ENCODE peak calls at places on chromosome 3, in five cellular contexts. F is A549; A is cardiac muscle cell; X is tibial artery; E is CD8-positive, alpha-beta T cell. W is an unnamed sample.

GRCh38 chr3:14773691-14774128 is 45.1 kb upstream of the FGD5 start:
- DNase-seq in F (no peak), A (no peak), X (no peak), E (no peak), W (no peak)

GRCh38 chr3:141402476-141403171 is 34.3 kb downstream of the ZBTB38 start:
- DNase-seq in F (peak; percentile 74), A (peak; percentile 79), X (peak; percentile 69), E (peak; percentile 51), W (no peak)

GRCh38 chr3:32912046-32912445 is 39.4 kb upstream of the CCR4 start:
- DNase-seq in F (no peak), A (no peak), X (no peak), E (no peak), W (no peak)

GRCh38 chr3:117531078-117531477 is 821.5 kb downstream of the TUSC7 start:
- DNase-seq in F (no peak), A (no peak), X (no peak), E (no peak), W (no peak)

GRCh38 chr3:69948246-69948862 is 51.2 kb upstream of the SAMMSON start:
- DNase-seq in F (peak; percentile 43), A (peak; percentile 63), X (no peak), E (no peak), W (no peak)

GRCh38 chr3:157335198-157335597 is 101.5 kb upstream of the PTX3 start:
- DNase-seq in F (no peak), A (peak; percentile 67), X (no peak), E (no peak), W (no peak)

GRCh38 chr3:157079677-157080369 is 80.1 kb downstream of the CCNL1 start:
- DNase-seq in F (no peak), A (peak; percentile 54), X (no peak), E (no peak), W (no peak)

GRCh38 chr3:133970916-133971315 is 58.8 kb downstream of the SLCO2A1 start:
- DNase-seq in F (no peak), A (no peak), X (no peak), E (no peak), W (no peak)

DNA sequence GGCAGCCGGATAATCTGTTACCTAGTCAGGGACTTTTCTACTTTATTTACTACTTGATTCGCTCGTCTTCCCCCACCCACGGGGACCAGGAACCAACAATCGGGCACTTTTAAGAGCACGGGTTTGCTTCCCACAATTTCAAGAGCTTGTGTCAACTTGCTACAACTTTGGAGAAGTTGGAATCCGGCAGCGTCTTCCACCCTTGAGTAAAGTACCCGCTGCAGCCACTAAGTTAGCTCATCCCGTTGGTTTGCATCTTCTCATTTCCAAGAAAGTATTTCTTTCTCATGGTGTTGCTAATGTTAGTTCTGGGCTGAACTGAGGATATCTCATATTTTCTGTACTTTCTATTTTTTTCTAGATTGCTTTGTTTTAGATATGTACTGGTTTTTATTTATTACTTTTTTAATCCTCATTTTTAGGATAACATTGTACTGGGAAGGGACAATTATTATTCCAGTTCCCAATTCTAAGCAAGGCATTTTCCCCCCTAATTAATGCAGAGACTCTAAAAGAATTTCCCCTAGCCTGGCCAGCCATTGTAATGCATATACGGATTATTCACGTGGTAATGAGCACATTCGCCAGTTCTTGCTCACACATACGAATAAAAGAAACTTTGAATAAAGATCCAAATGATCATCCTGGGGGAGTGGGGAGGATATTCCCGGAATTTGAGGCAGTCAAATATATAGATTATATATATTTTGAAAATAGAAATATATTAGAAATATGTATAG is 4.0 kb downstream of the SOX2 start:
- DNase-seq in F (no peak), A (no peak), X (no peak), E (no peak), W (no peak)
- H3K4me1 ChIP-seq in F (peaks cover 3% of the 10 kb centered on the region), A (no peaks in the 10 kb centered on the region), X (peaks cover 15% of the 10 kb centered on the region), E (peaks cover 15% of the 10 kb centered on the region), W (no peaks in the 10 kb centered on the region)

GRCh38 chr3:195037017-195037373 is 234.0 kb downstream of the XXYLT1 start:
- DNase-seq in F (no peak), A (no peak), X (no peak), E (no peak), W (no peak)

GRCh38 chr3:195036203-195037016 is 234.5 kb downstream of the XXYLT1 start:
- DNase-seq in F (no peak), A (no peak), X (no peak), E (no peak), W (no peak)

GRCh38 chr3:195034101-195034500 is 236.9 kb downstream of the XXYLT1 start:
- DNase-seq in F (no peak), A (no peak), X (no peak), E (no peak), W (no peak)

GRCh38 chr3:195034541-195034940 is 236.4 kb downstream of the XXYLT1 start:
- DNase-seq in F (no peak), A (no peak), X (no peak), E (no peak), W (no peak)

GRCh38 chr3:195035345-195036202 is 235.4 kb downstream of the XXYLT1 start:
- DNase-seq in F (no peak), A (no peak), X (no peak), E (no peak), W (no peak)
- TF ChIP-seq CTCF in F (peak; percentile 10), A (peak; percentile 27), X (no peak), E (no peak), W (no peak)

GRCh38 chr3:51390600-51391074 is 448 bp upstream of the RBM15B start:
- DNase-seq in F (no peak), A (no peak), X (no peak), E (no peak), W (no peak)
- H3K4me1 ChIP-seq in F (peaks cover 40% of the 10 kb centered on the region), A (peaks cover 23% of the 10 kb centered on the region), X (peaks cover 48% of the 10 kb centered on the region), E (peaks cover 52% of the 10 kb centered on the region), W (peaks cover 78% of the 10 kb centered on the region)

DNA sequence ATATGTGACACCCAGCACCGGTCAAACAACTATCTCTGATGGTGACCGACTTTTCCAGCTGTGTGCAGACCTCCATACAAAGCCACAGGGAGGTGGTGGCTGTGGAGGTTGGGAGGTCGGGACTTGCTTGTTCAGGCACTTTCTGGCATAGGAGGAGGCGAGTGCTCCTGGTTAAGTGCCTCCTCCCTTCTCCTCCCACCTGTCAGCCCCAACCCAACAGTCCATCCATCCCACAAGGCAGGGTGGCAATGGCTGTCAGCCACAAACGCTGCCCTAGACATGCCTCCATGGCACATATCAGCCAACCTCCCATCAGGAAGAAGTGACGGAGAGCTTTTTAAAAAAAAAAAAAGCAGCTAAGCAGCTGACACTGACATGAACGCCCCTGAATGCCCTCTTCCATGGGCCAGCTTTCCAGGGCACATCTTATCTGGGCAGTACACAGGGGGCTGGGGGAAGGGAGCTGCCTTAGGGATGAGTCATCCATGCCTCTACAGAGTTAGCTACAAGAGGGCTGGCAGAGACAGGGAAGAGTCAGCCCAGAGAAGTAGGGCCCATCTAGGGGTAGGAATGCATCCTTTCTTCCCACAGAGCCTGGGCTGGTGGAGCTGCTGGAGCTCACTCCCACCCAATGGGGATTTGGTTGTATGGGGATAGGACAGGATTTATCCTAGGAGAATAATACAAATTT is 41.2 kb downstream of the CCDC12 start:
- DNase-seq in F (peak; percentile 83), A (peak; percentile 98), X (peak; percentile 94), E (no peak), W (peak; percentile 92)
- TF ChIP-seq CTCF in F (peak; percentile 34), A (peak; percentile 83), X (peak; percentile 75), E (no peak), W (peak; percentile 73)

GRCh38 chr3:12750658-12751071 is 8.4 kb downstream of the TMEM40 start:
- DNase-seq in F (no peak), A (peak; percentile 94), X (peak; percentile 44), E (peak; percentile 15), W (no peak)
- H3K4me1 ChIP-seq in F (peaks cover 32% of the 10 kb centered on the region), A (peaks cover 4% of the 10 kb centered on the region), X (peaks cover 8% of the 10 kb centered on the region), E (no peaks in the 10 kb centered on the region), W (peaks cover 4% of the 10 kb centered on the region)

W was measured in thoracic aorta.